ENCODE peak calls at places on chromosome 6, in seven cellular contexts. One of them, this sample, is unnamed.

GRCh38 chr6:96520039-96520850 is 1.4 kb upstream of the UFL1 start:
- DNase-seq in renal cortical epithelial cell: peak; percentile 73
- DNase-seq in CD8-positive, alpha-beta memory T cell: no peak
- DNase-seq in A673: peak; percentile 22
- DNase-seq in NCI-H345: no peak
- DNase-seq in mucosa of gallbladder: peak; percentile 32
- DNase-seq in Kasumi-1: no peak
- DNase-seq in this sample: no peak

GRCh38 chr6:6320901-6321300 is 439 bp upstream of the F13A1 start:
- DNase-seq in renal cortical epithelial cell: peak; percentile 51
- DNase-seq in CD8-positive, alpha-beta memory T cell: no peak
- DNase-seq in A673: no peak
- DNase-seq in NCI-H345: no peak
- DNase-seq in mucosa of gallbladder: no peak
- DNase-seq in Kasumi-1: no peak
- DNase-seq in this sample: no peak

GRCh38 chr6:50361641-50362331 is 312.1 kb upstream of the DEFB112 start:
- DNase-seq in renal cortical epithelial cell: no peak
- DNase-seq in CD8-positive, alpha-beta memory T cell: no peak
- DNase-seq in A673: peak; percentile 1
- DNase-seq in NCI-H345: no peak
- DNase-seq in mucosa of gallbladder: no peak
- DNase-seq in Kasumi-1: no peak
- DNase-seq in this sample: no peak

GRCh38 chr6:169456840-169457239 is 203.2 kb upstream of the THBS2 start:
- DNase-seq in renal cortical epithelial cell: no peak
- DNase-seq in CD8-positive, alpha-beta memory T cell: no peak
- DNase-seq in A673: no peak
- DNase-seq in NCI-H345: no peak
- DNase-seq in mucosa of gallbladder: no peak
- DNase-seq in Kasumi-1: no peak
- DNase-seq in this sample: no peak

GRCh38 chr6:9409126-9409525 is 973.8 kb upstream of the SLC35B3 start:
- DNase-seq in renal cortical epithelial cell: no peak
- DNase-seq in CD8-positive, alpha-beta memory T cell: no peak
- DNase-seq in A673: no peak
- DNase-seq in NCI-H345: peak; percentile 6
- DNase-seq in mucosa of gallbladder: no peak
- DNase-seq in Kasumi-1: no peak
- DNase-seq in this sample: no peak

GRCh38 chr6:122749451-122750050 is 30.0 kb upstream of the FABP7 start:
- DNase-seq in renal cortical epithelial cell: peak; percentile 16
- DNase-seq in CD8-positive, alpha-beta memory T cell: no peak
- DNase-seq in A673: no peak
- DNase-seq in NCI-H345: peak; percentile 13
- DNase-seq in mucosa of gallbladder: no peak
- DNase-seq in Kasumi-1: no peak
- DNase-seq in this sample: no peak

GRCh38 chr6:35603326-35604202 is 85.2 kb downstream of the FKBP5 start:
- DNase-seq in renal cortical epithelial cell: peak; percentile 81
- DNase-seq in CD8-positive, alpha-beta memory T cell: no peak
- DNase-seq in A673: no peak
- DNase-seq in NCI-H345: no peak
- DNase-seq in mucosa of gallbladder: no peak
- DNase-seq in Kasumi-1: no peak
- DNase-seq in this sample: no peak

GRCh38 chr6:8027965-8028651 is 36.1 kb downstream of the BLOC1S5 start:
- DNase-seq in renal cortical epithelial cell: no peak
- DNase-seq in CD8-positive, alpha-beta memory T cell: no peak
- DNase-seq in A673: peak; percentile 31
- DNase-seq in NCI-H345: no peak
- DNase-seq in mucosa of gallbladder: no peak
- DNase-seq in Kasumi-1: no peak
- DNase-seq in this sample: no peak

GRCh38 chr6:53728570-53729194 is 63.1 kb upstream of the KLHL31 start:
- DNase-seq in renal cortical epithelial cell: peak; percentile 34
- DNase-seq in CD8-positive, alpha-beta memory T cell: peak; percentile 34
- DNase-seq in A673: peak; percentile 59
- DNase-seq in NCI-H345: peak; percentile 41
- DNase-seq in mucosa of gallbladder: no peak
- DNase-seq in Kasumi-1: peak; percentile 83
- DNase-seq in this sample: no peak

GRCh38 chr6:13355043-13355945 is 27.0 kb upstream of the TBC1D7 start:
- DNase-seq in renal cortical epithelial cell: peak; percentile 96
- DNase-seq in CD8-positive, alpha-beta memory T cell: peak; percentile 24
- DNase-seq in A673: no peak
- DNase-seq in NCI-H345: no peak
- DNase-seq in mucosa of gallbladder: no peak
- DNase-seq in Kasumi-1: peak; percentile 38
- DNase-seq in this sample: no peak

GRCh38 chr6:4929319-4929718 is 74.5 kb downstream of the RPP40 start:
- DNase-seq in renal cortical epithelial cell: no peak
- DNase-seq in CD8-positive, alpha-beta memory T cell: no peak
- DNase-seq in A673: peak; percentile 29
- DNase-seq in NCI-H345: no peak
- DNase-seq in mucosa of gallbladder: no peak
- DNase-seq in Kasumi-1: no peak
- DNase-seq in this sample: no peak

GRCh38 chr6:39938773-39939381 is 4.6 kb upstream of the MOCS1 start:
- DNase-seq in renal cortical epithelial cell: no peak
- DNase-seq in CD8-positive, alpha-beta memory T cell: no peak
- DNase-seq in A673: peak; percentile 39
- DNase-seq in NCI-H345: no peak
- DNase-seq in mucosa of gallbladder: no peak
- DNase-seq in Kasumi-1: no peak
- DNase-seq in this sample: no peak

GRCh38 chr6:8108031-8108660 is 5.8 kb upstream of the EEF1E1 start:
- DNase-seq in renal cortical epithelial cell: peak; percentile 83
- DNase-seq in CD8-positive, alpha-beta memory T cell: no peak
- DNase-seq in A673: peak; percentile 40
- DNase-seq in NCI-H345: no peak
- DNase-seq in mucosa of gallbladder: no peak
- DNase-seq in Kasumi-1: no peak
- DNase-seq in this sample: no peak

GRCh38 chr6:4935486-4935885 is 68.4 kb downstream of the RPP40 start:
- DNase-seq in renal cortical epithelial cell: no peak
- DNase-seq in CD8-positive, alpha-beta memory T cell: no peak
- DNase-seq in A673: no peak
- DNase-seq in NCI-H345: no peak
- DNase-seq in mucosa of gallbladder: no peak
- DNase-seq in Kasumi-1: no peak
- DNase-seq in this sample: no peak

GRCh38 chr6:40928738-40929137 is 110.3 kb downstream of the UNC5CL start:
- DNase-seq in renal cortical epithelial cell: no peak
- DNase-seq in CD8-positive, alpha-beta memory T cell: no peak
- DNase-seq in A673: no peak
- DNase-seq in NCI-H345: no peak
- DNase-seq in mucosa of gallbladder: no peak
- DNase-seq in Kasumi-1: no peak
- DNase-seq in this sample: no peak

GRCh38 chr6:26107935-26108334 is 20.7 kb downstream of the HFE start:
- DNase-seq in renal cortical epithelial cell: no peak
- DNase-seq in CD8-positive, alpha-beta memory T cell: no peak
- DNase-seq in A673: no peak
- DNase-seq in NCI-H345: no peak
- DNase-seq in mucosa of gallbladder: no peak
- DNase-seq in Kasumi-1: no peak
- DNase-seq in this sample: no peak

GRCh38 chr6:43271944-43272343 is 26.1 kb upstream of the SLC22A7 start:
- DNase-seq in renal cortical epithelial cell: no peak
- DNase-seq in CD8-positive, alpha-beta memory T cell: no peak
- DNase-seq in A673: no peak
- DNase-seq in NCI-H345: no peak
- DNase-seq in mucosa of gallbladder: no peak
- DNase-seq in Kasumi-1: no peak
- DNase-seq in this sample: no peak

GRCh38 chr6:1485678-1486077 is 96.3 kb downstream of the FOXF2 start:
- DNase-seq in renal cortical epithelial cell: peak; percentile 97
- DNase-seq in CD8-positive, alpha-beta memory T cell: no peak
- DNase-seq in A673: no peak
- DNase-seq in NCI-H345: no peak
- DNase-seq in mucosa of gallbladder: no peak
- DNase-seq in Kasumi-1: no peak
- DNase-seq in this sample: no peak

GRCh38 chr6:39051399-39052122 is 3.0 kb downstream of the GLP1R start:
- DNase-seq in renal cortical epithelial cell: peak; percentile 38
- DNase-seq in CD8-positive, alpha-beta memory T cell: no peak
- DNase-seq in A673: no peak
- DNase-seq in NCI-H345: no peak
- DNase-seq in mucosa of gallbladder: no peak
- DNase-seq in Kasumi-1: no peak
- DNase-seq in this sample: no peak

GRCh38 chr6:11096109-11096508 is 2.5 kb downstream of the SMIM13 start:
- DNase-seq in renal cortical epithelial cell: peak; percentile 66
- DNase-seq in CD8-positive, alpha-beta memory T cell: no peak
- DNase-seq in A673: peak; percentile 86
- DNase-seq in NCI-H345: no peak
- DNase-seq in mucosa of gallbladder: peak; percentile 23
- DNase-seq in Kasumi-1: peak; percentile 49
- DNase-seq in this sample: no peak

GRCh38 chr6:119608994-119609393 is 259.4 kb upstream of the MAN1A1 start:
- DNase-seq in renal cortical epithelial cell: no peak
- DNase-seq in CD8-positive, alpha-beta memory T cell: no peak
- DNase-seq in A673: no peak
- DNase-seq in NCI-H345: no peak
- DNase-seq in mucosa of gallbladder: no peak
- DNase-seq in Kasumi-1: no peak
- DNase-seq in this sample: no peak

GRCh38 chr6:13725570-13725969 is 13.9 kb upstream of the RANBP9 start:
- DNase-seq in renal cortical epithelial cell: peak; percentile 94
- DNase-seq in CD8-positive, alpha-beta memory T cell: peak; percentile 64
- DNase-seq in A673: no peak
- DNase-seq in NCI-H345: no peak
- DNase-seq in mucosa of gallbladder: no peak
- DNase-seq in Kasumi-1: no peak
- DNase-seq in this sample: no peak

GRCh38 chr6:26029570-26029856 is 57.7 kb upstream of the HFE start:
- DNase-seq in renal cortical epithelial cell: no peak
- DNase-seq in CD8-positive, alpha-beta memory T cell: no peak
- DNase-seq in A673: no peak
- DNase-seq in NCI-H345: no peak
- DNase-seq in mucosa of gallbladder: no peak
- DNase-seq in Kasumi-1: no peak
- DNase-seq in this sample: no peak

GRCh38 chr6:135087403-135087802 is 32.8 kb upstream of the HBS1L start:
- DNase-seq in renal cortical epithelial cell: no peak
- DNase-seq in CD8-positive, alpha-beta memory T cell: no peak
- DNase-seq in A673: peak; percentile 26
- DNase-seq in NCI-H345: no peak
- DNase-seq in mucosa of gallbladder: no peak
- DNase-seq in Kasumi-1: peak; percentile 27
- DNase-seq in this sample: no peak

GRCh38 chr6:30493643-30494250 is 4.4 kb downstream of the HLA-E start:
- DNase-seq in renal cortical epithelial cell: no peak
- DNase-seq in CD8-positive, alpha-beta memory T cell: peak; percentile 44
- DNase-seq in A673: peak; percentile 15
- DNase-seq in NCI-H345: no peak
- DNase-seq in mucosa of gallbladder: no peak
- DNase-seq in Kasumi-1: no peak
- DNase-seq in this sample: no peak

GRCh38 chr6:33990061-33990541 is 155.8 kb downstream of the GRM4 start:
- DNase-seq in renal cortical epithelial cell: no peak
- DNase-seq in CD8-positive, alpha-beta memory T cell: no peak
- DNase-seq in A673: no peak
- DNase-seq in NCI-H345: no peak
- DNase-seq in mucosa of gallbladder: no peak
- DNase-seq in Kasumi-1: no peak
- DNase-seq in this sample: no peak

This sample was measured in activated effector memory CD4-positive, alpha-beta T cell treated with Interleukin-2 at 50 U/mL for 16 hours.